ENCODE peak calls at places on chromosomes 2 and 18, in six cellular contexts. J is psoas muscle, Q is stomach, E is fibroblast of lung, X is mesenchymal stem cell, G is tibial artery. A is an unnamed sample.

GRCh38 chr2:172090044-172090946 is 5.0 kb downstream of the DLX1 start:
- DNase-seq in X (no peak), E (no peak), G (no peak), J (no peak), Q (no peak), A (no peak)

GRCh38 chr2:47174731-47175361 is 19.7 kb upstream of the STPG4 start:
- DNase-seq in E (peak; percentile 46), G (peak; percentile 56), Q (peak; percentile 64), X (peak; percentile 67), J (no peak), A (no peak)

GRCh38 chr2:237434916-237435315 is 21.0 kb upstream of the COL6A3 start:
- DNase-seq in Q (no peak), E (no peak), X (peak; percentile 71), G (no peak), J (no peak), A (no peak)

GRCh38 chr2:168323456-168324058 is 76.2 kb upstream of the STK39 start:
- DNase-seq in Q (no peak), X (no peak), E (no peak), J (no peak), G (no peak), A (no peak)

GRCh38 chr18:961644-962355 is 57.1 kb downstream of the ADCYAP1 start:
- DNase-seq in X (peak; percentile 45), J (no peak), Q (no peak), E (peak; percentile 52), G (no peak), A (no peak)

GRCh38 chr2:51324028-51324427 is 292.1 kb upstream of the NRXN1 start:
- DNase-seq in Q (no peak), G (no peak), E (no peak), X (no peak), J (no peak), A (no peak)

GRCh38 chr2:196079052-196079451 is 10.4 kb upstream of the DNAH7 start:
- DNase-seq in G (no peak), Q (no peak), J (no peak), E (no peak), X (no peak), A (no peak)

GRCh38 chr2:126776701-126777619 is 121.0 kb downstream of the GYPC start:
- DNase-seq in J (peak; percentile 90), E (peak; percentile 72), G (peak; percentile 72), X (peak; percentile 73), Q (peak; percentile 83), A (peak; percentile 82)

GRCh38 chr2:23133196-23133595 is 251.8 kb upstream of the KLHL29 start:
- DNase-seq in X (no peak), E (no peak), G (no peak), J (no peak), Q (no peak), A (no peak)

GRCh38 chr2:70115646-70116442 is 28.6 kb downstream of the PCBP1 start:
- DNase-seq in G (no peak), J (no peak), X (no peak), E (no peak), Q (no peak), A (no peak)

GRCh38 chr2:281381-281780 is 6.5 kb downstream of the ALKAL2 start:
- DNase-seq in E (no peak), G (no peak), J (no peak), X (no peak), Q (no peak), A (no peak)

GRCh38 chr18:36829362-36830140 is 624 bp downstream of the KIAA1328 start:
- DNase-seq in E (peak; percentile 32), X (no peak), J (no peak), Q (no peak), G (no peak), A (no peak)

GRCh38 chr2:164479460-164479859 is 141.8 kb downstream of the GRB14 start:
- DNase-seq in E (peak; percentile 41), J (no peak), G (no peak), X (peak; percentile 50), Q (no peak), A (peak; percentile 37)

GRCh38 chr2:225429718-225430117 is 30.2 kb downstream of the NYAP2 start:
- DNase-seq in Q (peak; percentile 30), E (peak; percentile 9), X (peak; percentile 10), G (no peak), J (no peak), A (no peak)

GRCh38 chr18:63185979-63186378 is 133.6 kb downstream of the BCL2 start:
- DNase-seq in Q (no peak), J (no peak), X (peak; percentile 79), E (peak; percentile 70), G (no peak), A (no peak)

GRCh38 chr18:44849361-44849760 is 168.7 kb downstream of the SETBP1 start:
- DNase-seq in J (no peak), E (no peak), G (no peak), Q (no peak), X (no peak), A (peak; percentile 50)

GRCh38 chr2:237412646-237413292 is 1.2 kb downstream of the COL6A3 start:
- DNase-seq in E (no peak), Q (no peak), J (peak; percentile 68), X (no peak), G (no peak), A (peak; percentile 72)

GRCh38 chr2:203972066-203972465 is 35.5 kb downstream of the ICOS start:
- DNase-seq in E (no peak), J (no peak), Q (no peak), G (no peak), X (no peak), A (no peak)

GRCh38 chr2:177726853-177727465 is 334.4 kb downstream of the AGPS start:
- DNase-seq in E (no peak), X (no peak), J (no peak), Q (no peak), G (no peak), A (no peak)

GRCh38 chr2:128306931-128307460 is 11.7 kb downstream of the HS6ST1 start:
- DNase-seq in E (no peak), X (no peak), Q (no peak), G (peak; percentile 4), J (peak; percentile 35), A (peak; percentile 49)

GRCh38 chr2:166060191-166060590 is 67.6 kb downstream of the SCN1A start:
- DNase-seq in X (no peak), E (peak; percentile 9), Q (no peak), G (no peak), J (no peak), A (no peak)

GRCh38 chr2:10057231-10058107 is 14.1 kb downstream of the KLF11 start:
- DNase-seq in E (peak; percentile 92), X (peak; percentile 90), G (no peak), J (peak; percentile 68), Q (peak; percentile 57), A (peak; percentile 83)

GRCh38 chr2:3432693-3433338 is 53.3 kb downstream of the TRAPPC12 start:
- DNase-seq in X (no peak), J (no peak), Q (no peak), G (no peak), E (no peak), A (no peak)

GRCh38 chr18:70636991-70637390 is 348.1 kb downstream of the SOCS6 start:
- DNase-seq in E (no peak), G (no peak), J (no peak), X (no peak), Q (no peak), A (no peak)

DNA sequence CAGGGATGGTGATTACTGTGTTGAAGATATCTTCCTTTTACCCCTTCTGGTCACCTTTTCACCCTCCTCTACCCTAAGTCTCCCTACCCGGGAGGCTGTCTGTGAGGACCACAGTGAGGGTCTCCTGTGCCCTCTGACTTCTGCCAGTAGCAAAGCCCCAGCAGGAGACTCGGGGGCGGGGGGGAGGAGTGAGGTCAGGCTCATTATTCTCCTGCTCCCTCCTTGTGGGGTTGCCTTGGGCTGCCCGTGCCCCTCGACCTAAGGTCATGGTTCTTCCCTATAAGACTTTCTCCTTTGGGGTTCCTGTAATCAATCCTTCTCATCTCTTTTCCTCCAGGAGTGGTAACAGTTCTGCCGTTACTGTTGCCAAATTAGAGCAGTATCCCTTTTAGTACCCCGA is 65.5 kb downstream of the GREB1L start:
- DNase-seq in Q (no peak), J (no peak), E (no peak), X (no peak), G (no peak), A (no peak)
- H3K4me1 ChIP-seq in Q (no peaks in the 10 kb centered on the region), J (no peaks in the 10 kb centered on the region), E (no peaks in the 10 kb centered on the region), X (no peaks in the 10 kb centered on the region), G (no peaks in the 10 kb centered on the region), A (no peaks in the 10 kb centered on the region)

DNA sequence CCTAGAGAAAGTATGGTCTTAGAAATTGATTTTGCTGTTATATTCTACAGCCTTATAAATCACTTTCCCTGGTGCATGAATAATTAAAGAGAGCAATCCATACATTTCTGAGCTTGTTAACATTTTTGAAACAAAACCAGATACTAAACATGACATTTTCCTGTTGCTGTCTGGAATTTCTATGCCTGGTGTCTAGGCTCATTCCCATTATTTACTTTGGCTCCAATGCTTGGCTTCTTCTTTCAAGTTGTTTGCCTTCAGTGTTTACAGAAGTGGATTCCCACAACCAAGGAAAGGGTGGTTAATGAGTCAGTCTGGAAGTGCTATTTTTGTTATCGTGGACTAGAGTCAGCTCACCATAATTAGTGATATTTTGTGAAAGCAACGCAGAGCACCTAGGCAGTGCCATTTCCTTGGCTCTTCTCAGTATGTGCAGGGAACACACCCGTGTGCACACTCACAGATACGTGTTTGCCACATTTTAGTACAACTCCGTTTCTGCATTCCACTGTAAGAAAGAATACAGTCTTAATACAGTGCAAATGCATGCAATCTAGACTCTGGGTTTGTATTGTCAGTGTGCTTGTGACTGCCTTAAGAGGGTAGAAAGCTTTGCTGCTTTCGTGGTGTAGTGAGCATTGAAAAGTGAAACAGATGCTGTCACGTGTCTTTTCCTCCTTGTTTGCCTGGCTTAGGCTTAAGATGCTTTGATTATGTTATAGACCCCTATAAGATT is 185.0 kb upstream of the RASGRP3 start:
- DNase-seq in J (no peak), E (peak; percentile 83), G (no peak), X (peak; percentile 93), Q (no peak), A (no peak)
- H3K27ac ChIP-seq in J (peak overlapping the region; percentile 53), E (peak overlapping the region; percentile 49), G (peak overlapping the region; percentile 89), X (peak overlapping the region; percentile 0), Q (no peak overlapping the region), A (peak overlapping the region; percentile 9)

GRCh38 chr2:44768438-44769236 is 172.9 kb upstream of the SIX3 start:
- DNase-seq in J (no peak), Q (no peak), E (no peak), X (no peak), G (no peak), A (peak; percentile 46)
- H3K4me3 ChIP-seq in J (peak overlapping the region; percentile 44), Q (no peak overlapping the region), E (no peak overlapping the region), X (no peak overlapping the region), G (no peak overlapping the region), A (no peak overlapping the region)

GRCh38 chr18:24019641-24020331 is 5.2 kb downstream of the TTC39C start:
- DNase-seq in G (no peak), X (no peak), E (no peak), J (no peak), Q (no peak), A (no peak)
- H3K4me1 ChIP-seq in G (peaks cover 10% of the 10 kb centered on the region), X (peaks cover 10% of the 10 kb centered on the region), E (peaks cover 2% of the 10 kb centered on the region), J (peaks cover 5% of the 10 kb centered on the region), Q (peaks cover 15% of the 10 kb centered on the region), A (no peaks in the 10 kb centered on the region)

DNA sequence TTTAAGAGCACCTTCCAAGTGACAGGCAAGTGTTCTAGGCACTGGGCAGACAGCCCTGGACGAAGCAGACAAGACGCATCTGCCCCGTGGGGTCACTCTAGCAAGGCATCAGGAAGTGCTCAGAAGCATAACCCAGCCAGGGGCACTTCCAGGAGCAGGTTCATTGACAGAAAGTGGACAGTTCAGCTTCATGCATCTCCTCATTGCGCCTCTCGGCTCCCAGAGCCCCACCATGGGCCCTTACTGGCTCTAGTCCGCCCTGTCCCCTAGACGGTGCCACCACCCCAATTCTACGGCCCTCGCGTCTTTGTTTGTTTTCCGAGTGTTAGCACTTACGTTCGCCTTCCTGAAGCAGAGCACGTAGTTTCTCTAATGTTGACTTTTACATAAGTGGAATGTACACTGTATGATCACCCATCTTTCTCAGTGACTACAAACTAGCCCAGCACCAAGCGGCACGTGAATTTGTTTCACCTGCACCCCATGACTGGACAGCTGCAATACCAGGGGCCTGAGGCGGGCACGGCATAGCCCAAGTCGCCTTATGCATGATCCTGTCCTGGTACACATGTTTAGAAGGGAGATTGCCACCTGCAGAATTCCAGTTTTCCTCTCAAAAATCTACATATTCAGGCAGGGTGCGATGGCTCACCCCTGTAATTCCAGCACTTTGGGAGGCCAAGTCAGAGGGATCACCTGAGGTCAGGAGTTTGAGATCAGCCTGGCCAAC is 33.2 kb downstream of the SNED1 start:
- DNase-seq in J (no peak), G (no peak), E (no peak), Q (no peak), X (no peak), A (no peak)
- H3K27ac ChIP-seq in J (no peak overlapping the region), G (no peak overlapping the region), E (no peak overlapping the region), Q (no peak overlapping the region), X (no peak overlapping the region), A (no peak overlapping the region)

A was measured in right cardiac atrium.